ENCODE peak calls at places on chromosomes 3 and 15, in four cellular contexts. Z is midbrain, K is psoas muscle, C is T-helper 2 cell. H is an unnamed sample.

GRCh38 chr3:177615015-177615414 is 417.7 kb upstream of the TBL1XR1 start:
- DNase-seq in Z (peak), K (peak), C (no peak), H (no peak)

GRCh38 chr3:19947549-19948071 is 713 bp downstream of the RAB5A start:
- DNase-seq in Z (no peak), K (peak), C (peak), H (no peak)

GRCh38 chr15:100373942-100374341 is 32.2 kb upstream of the ADAMTS17 start:
- DNase-seq in Z (no peak), K (no peak), C (no peak), H (no peak)

GRCh38 chr3:143306419-143306818 is 186.8 kb downstream of the CHST2 start:
- DNase-seq in Z (no peak), K (no peak), C (no peak), H (no peak)

GRCh38 chr15:83207622-83208356 is at the start of gene HDGFL3:
- DNase-seq in Z (peak), K (peak), C (no peak), H (no peak)

GRCh38 chr15:89669941-89670340 is 9.2 kb downstream of the PLIN1 start:
- DNase-seq in Z (no peak), K (no peak), C (no peak), H (no peak)

GRCh38 chr15:68603951-68604350 is 25.2 kb downstream of the CORO2B start:
- DNase-seq in Z (no peak), K (no peak), C (no peak), H (no peak)

GRCh38 chr15:76006136-76006778 is 6.0 kb downstream of the NRG4 start:
- DNase-seq in Z (no peak), K (no peak), C (no peak), H (no peak)

GRCh38 chr3:79729096-79729495 is 38.7 kb downstream of the ROBO1 start:
- DNase-seq in Z (peak), K (no peak), C (no peak), H (no peak)

GRCh38 chr3:63015614-63016016 is 140.4 kb upstream of the CADPS start:
- DNase-seq in Z (peak), K (no peak), C (no peak), H (no peak)

GRCh38 chr3:30263238-30263920 is 343.0 kb upstream of the TGFBR2 start:
- DNase-seq in Z (no peak), K (no peak), C (no peak), H (no peak)

GRCh38 chr3:67678665-67679064 is 24.3 kb upstream of the SUCLG2 start:
- DNase-seq in Z (no peak), K (no peak), C (no peak), H (no peak)

GRCh38 chr15:40456738-40457137 is 14.0 kb upstream of the CHST14 start:
- DNase-seq in Z (no peak), K (peak), C (no peak), H (no peak)

GRCh38 chr15:63948971-63949370 is 97.3 kb downstream of the DAPK2 start:
- DNase-seq in Z (no peak), K (no peak), C (no peak), H (no peak)

H was measured in vagina.